ENCODE peak calls at places on chromosomes 12 and 14, in five cellular contexts. G, N, Q, F and O are unnamed samples.

GRCh38 chr14:69880051-69880487 is 853 bp downstream of the SMOC1 start:
- DNase-seq in G (no peak), N (no peak), Q (no peak), F (no peak), O (no peak)

GRCh38 chr14:59690426-59690825 is 113.8 kb upstream of the CCDC175 start:
- DNase-seq in G (no peak), N (no peak), Q (no peak), F (no peak), O (no peak)

GRCh38 chr14:34498684-34499412 is 36.8 kb upstream of the SPTSSA start:
- DNase-seq in G (no peak), N (peak), Q (no peak), F (no peak), O (peak)

GRCh38 chr14:61269321-61270083 is 11.6 kb downstream of the TMEM30B start:
- DNase-seq in G (peak), N (peak), Q (no peak), F (peak), O (peak)

GRCh38 chr12:70920891-70921290 is 353 bp upstream of the PTPRR start:
- DNase-seq in G (no peak), N (no peak), Q (no peak), F (no peak), O (no peak)

GRCh38 chr14:72745991-72746980 is 147.6 kb downstream of the DPF3 start:
- DNase-seq in G (no peak), N (peak), Q (no peak), F (no peak), O (no peak)

GRCh38 chr12:120522568-120522967 is 6.4 kb downstream of the COQ5 start:
- DNase-seq in G (no peak), N (no peak), Q (no peak), F (no peak), O (no peak)

GRCh38 chr14:31530136-31530535 is 31.1 kb upstream of the NUBPL start:
- DNase-seq in G (no peak), N (no peak), Q (no peak), F (no peak), O (no peak)

GRCh38 chr12:108327621-108328371 is 11.3 kb downstream of the CMKLR1 start:
- DNase-seq in G (no peak), N (no peak), Q (no peak), F (no peak), O (no peak)

GRCh38 chr12:44720265-44720664 is 155.8 kb downstream of the NELL2 start:
- DNase-seq in G (no peak), N (no peak), Q (no peak), F (no peak), O (no peak)

GRCh38 chr12:70005864-70006618 is 181.0 kb downstream of the MYRFL start:
- DNase-seq in G (no peak), N (no peak), Q (no peak), F (no peak), O (no peak)

GRCh38 chr12:47017901-47018479 is 61.4 kb upstream of the PCED1B start:
- DNase-seq in G (no peak), N (no peak), Q (no peak), F (no peak), O (no peak)

GRCh38 chr14:103094406-103095209 is at the start of gene EXOC3L4:
- DNase-seq in G (no peak), N (no peak), Q (no peak), F (no peak), O (no peak)

GRCh38 chr12:90593596-90594290 is 361.2 kb downstream of the CCER1 start:
- DNase-seq in G (no peak), N (no peak), Q (no peak), F (no peak), O (no peak)

GRCh38 chr12:94329366-94329765 is 130.3 kb downstream of the CEP83 start:
- DNase-seq in G (no peak), N (no peak), Q (no peak), F (no peak), O (no peak)

GRCh38 chr12:19675361-19675760 is 236.1 kb downstream of the AEBP2 start:
- DNase-seq in G (peak), N (no peak), Q (no peak), F (no peak), O (no peak)

GRCh38 chr14:105857223-105857815 is 330.9 kb downstream of the TMEM121 start:
- DNase-seq in G (no peak), N (no peak), Q (peak), F (peak), O (no peak)

DNA sequence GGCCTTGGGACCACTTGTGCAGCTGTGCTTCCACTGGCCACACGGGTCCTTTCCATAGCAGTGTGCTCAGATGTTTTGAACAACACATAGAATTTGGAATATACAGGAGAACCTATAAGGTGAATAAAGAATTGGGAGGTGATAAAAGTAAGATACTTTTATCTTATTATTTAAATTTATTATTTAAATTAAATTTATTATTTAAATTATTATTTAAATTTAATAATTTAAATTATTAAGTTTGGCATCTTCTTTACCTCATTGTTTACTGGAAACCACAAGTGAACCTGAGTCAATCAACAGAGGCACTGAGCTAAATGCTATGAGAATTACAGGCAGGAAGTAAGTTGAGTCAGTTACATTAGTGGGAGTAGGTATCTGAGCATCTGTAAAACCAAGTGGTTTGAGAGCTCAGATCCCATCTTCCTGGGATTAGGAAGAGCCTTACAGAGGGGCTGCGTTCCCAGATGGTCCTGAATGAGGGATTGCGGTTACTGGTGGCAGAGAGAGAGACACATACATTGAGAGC is 103.1 kb downstream of the ESR2 start:
- DNase-seq in G (no peak), N (no peak), Q (no peak), F (no peak), O (no peak)
- TF ChIP-seq CTCF in G (no peak), N (no peak), Q (no peak), F (no peak), O (no peak)

GRCh38 chr12:916240-916639 is 33.3 kb downstream of the RAD52 start:
- DNase-seq in G (peak), N (no peak), Q (no peak), F (peak), O (no peak)

GRCh38 chr12:913919-914718 is 35.4 kb downstream of the RAD52 start:
- DNase-seq in G (no peak), N (no peak), Q (no peak), F (no peak), O (no peak)

GRCh38 chr12:915090-915489 is 34.4 kb downstream of the RAD52 start:
- DNase-seq in G (no peak), N (no peak), Q (no peak), F (no peak), O (no peak)

GRCh38 chr12:920676-921075 is 28.8 kb downstream of the RAD52 start:
- DNase-seq in G (no peak), N (no peak), Q (no peak), F (no peak), O (no peak)

DNA sequence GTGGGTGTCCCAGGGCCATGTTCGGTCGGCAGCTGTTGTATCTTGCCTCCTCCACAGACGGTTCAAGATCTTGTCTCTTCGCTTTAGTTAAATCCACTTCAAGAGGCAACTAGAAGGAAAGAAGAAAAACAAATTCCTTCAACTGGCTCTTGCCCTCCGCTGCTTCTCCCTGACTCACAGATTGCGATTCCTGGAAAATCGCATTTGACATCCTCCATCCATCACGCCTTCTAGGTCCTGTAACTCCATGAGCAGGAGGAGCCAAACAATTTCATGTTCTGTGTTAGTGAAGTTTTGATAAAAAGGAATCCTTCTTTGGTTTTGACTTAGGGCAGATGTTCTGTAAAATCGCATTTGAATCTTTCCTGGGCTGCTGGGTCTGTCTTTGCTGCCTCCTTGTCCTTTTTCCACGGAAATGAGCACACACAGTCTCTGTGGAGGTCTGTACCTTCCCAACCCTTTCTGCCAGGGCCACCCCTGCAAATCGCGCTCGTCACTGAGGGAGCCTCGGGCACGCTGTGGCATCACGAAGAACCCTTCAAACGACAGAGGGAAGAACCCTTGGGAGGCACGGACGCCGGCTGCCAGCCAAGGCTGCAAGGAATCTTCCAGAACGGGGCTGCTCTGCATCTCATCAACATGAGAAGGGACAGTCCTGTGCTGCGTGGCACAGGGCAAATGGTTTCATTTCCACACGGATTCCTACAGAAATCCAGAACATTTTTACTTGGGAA is 32.6 kb downstream of the RAD52 start:
- DNase-seq in G (no peak), N (no peak), Q (no peak), F (no peak), O (no peak)
- TF ChIP-seq CTCF in G (no peak), N (no peak), Q (no peak), F (no peak), O (no peak)

GRCh38 chr12:96906849-96907664 is at the start of gene NEDD1:
- DNase-seq in G (peak), N (no peak), Q (peak), F (peak), O (peak)

GRCh38 chr12:96906498-96906848 is 584 bp upstream of the NEDD1 start:
- DNase-seq in G (no peak), N (no peak), Q (no peak), F (no peak), O (no peak)

GRCh38 chr12:96907681-96908163 is 665 bp downstream of the NEDD1 start:
- DNase-seq in G (no peak), N (no peak), Q (no peak), F (no peak), O (peak)

GRCh38 chr12:96901175-96901574 is 5.9 kb upstream of the NEDD1 start:
- DNase-seq in G (no peak), N (no peak), Q (no peak), F (no peak), O (no peak)

GRCh38 chr12:96902076-96902475 is 5.0 kb upstream of the NEDD1 start:
- DNase-seq in G (no peak), N (no peak), Q (no peak), F (no peak), O (no peak)
- TF ChIP-seq CTCF in G (peak), N (peak), Q (no peak), F (no peak), O (peak)

GRCh38 chr12:4609071-4609470 is 39.8 kb downstream of the AKAP3 start:
- DNase-seq in G (no peak), N (no peak), Q (no peak), F (no peak), O (no peak)

GRCh38 chr12:4607056-4607455 is 41.8 kb downstream of the AKAP3 start:
- DNase-seq in G (no peak), N (no peak), Q (no peak), F (no peak), O (no peak)

GRCh38 chr12:4610481-4610880 is 38.4 kb downstream of the AKAP3 start:
- DNase-seq in G (no peak), N (no peak), Q (no peak), F (no peak), O (no peak)

GRCh38 chr12:4603946-4604345 is 41.9 kb downstream of the DYRK4 start:
- DNase-seq in G (no peak), N (no peak), Q (no peak), F (no peak), O (no peak)

DNA sequence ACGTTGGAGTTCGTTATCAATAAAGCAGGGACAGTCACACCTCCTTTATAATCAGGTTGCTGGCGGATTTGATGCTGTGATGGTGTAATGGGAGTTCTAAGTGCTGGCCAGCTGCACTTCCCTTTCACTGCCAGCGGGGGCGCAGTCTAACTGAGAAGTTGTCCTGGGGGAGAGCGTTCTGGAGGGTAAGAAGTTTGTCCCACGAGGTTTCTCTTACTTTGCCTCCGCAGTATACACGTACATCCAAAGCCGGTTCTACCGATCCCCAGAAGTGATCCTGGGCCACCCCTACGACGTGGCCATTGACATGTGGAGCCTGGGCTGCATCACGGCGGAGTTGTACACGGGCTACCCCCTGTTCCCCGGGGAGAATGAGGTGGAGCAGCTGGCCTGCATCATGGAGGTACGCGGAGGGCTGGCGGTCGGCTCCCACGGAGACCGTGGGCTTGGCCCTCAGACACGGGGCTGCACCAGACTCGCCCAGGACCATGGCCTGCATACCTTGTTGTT is 42.7 kb downstream of the DYRK4 start:
- DNase-seq in G (peak), N (peak), Q (peak), F (peak), O (peak)
- TF ChIP-seq CTCF in G (peak), N (peak), Q (peak), F (peak), O (peak)

DNA sequence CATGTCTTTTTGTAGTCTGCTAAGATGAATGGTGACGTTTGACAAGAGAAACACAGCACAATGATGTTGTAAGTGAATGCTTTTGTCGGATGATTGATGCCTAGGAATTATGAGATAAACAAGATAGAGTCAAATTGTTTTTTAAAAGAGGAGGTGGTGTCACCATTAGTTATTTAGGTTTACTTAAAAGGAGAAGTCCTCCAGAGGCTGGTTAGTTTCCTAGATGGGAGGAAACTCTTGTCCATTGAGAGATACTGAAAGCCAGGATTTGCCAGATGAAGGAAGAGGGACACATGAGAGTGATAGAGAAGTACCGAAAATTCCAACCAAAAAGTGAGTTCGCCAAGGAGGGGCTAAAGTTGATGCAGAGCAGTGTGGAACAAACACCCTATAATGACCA is at the start of gene OR10G2:
- DNase-seq in G (no peak), N (no peak), Q (no peak), F (no peak), O (no peak)
- TF ChIP-seq CTCF in G (no peak), N (no peak), Q (no peak), F (no peak), O (no peak)

DNA sequence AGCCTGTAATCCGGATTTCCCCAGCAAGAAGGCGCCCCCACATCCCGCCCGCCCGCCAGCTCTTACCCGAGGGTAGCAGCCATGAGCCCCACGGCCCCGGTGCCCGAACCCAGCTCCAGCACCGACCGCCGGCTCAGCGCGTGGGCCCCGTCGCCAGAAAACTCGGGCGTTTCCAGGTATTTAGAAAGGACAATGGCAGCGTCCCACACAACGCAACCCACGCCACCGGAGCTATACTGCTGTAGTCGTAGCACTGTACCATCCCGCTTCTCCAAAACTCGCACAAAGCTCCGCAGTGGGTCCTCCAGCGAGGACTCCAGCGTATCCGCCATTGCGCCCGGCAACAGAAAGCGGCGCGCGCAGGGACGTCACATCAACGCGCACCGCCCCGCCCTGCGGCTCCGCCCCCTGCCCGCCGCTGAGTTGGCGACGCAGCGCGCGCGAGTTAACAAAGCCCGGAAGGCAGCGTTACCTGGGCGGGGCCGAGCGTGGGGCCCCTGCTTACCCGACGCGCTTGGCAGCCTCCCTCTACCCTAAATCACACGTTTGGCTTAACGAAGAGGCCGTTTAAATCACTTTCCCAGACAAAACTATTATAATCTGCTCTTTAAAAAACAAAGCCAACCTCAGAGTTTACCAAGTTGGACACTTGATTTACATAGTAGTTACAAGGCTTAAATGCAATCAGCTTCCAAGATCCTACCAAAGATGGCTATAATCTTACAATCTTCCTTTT is at the start of gene VCPKMT:
- DNase-seq in G (peak), N (peak), Q (peak), F (peak), O (peak)
- TF ChIP-seq CTCF in G (no peak), N (no peak), Q (peak), F (no peak), O (no peak)

DNA sequence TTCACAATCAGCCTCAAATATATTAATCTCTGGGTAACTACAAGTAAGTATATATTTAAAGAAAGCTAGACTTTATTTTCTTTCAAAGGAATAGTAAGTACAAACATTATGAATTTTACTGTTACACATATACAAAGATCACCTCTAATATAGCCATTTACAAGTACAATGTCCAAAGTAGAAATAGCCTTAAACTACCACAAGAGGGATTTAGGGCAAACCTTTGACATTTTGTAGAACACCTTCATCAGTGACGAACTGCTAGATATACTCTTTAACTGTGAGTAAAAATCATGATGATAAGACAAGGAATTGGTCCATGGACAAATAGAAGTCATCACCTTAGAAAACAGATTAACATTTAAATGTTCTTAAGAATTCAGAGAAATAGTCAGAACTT is 69.8 kb downstream of the CNTN1 start:
- DNase-seq in G (no peak), N (no peak), Q (no peak), F (no peak), O (no peak)
- TF ChIP-seq CTCF in G (peak), N (no peak), Q (no peak), F (no peak), O (no peak)